ENCODE peak calls at places on chromosomes 3 and 15, in four cellular contexts. A, O, S and N are unnamed samples.

GRCh38 chr15:78979456-78980320 is 34.8 kb upstream of the CTSH start:
- DNase-seq in A (peak), O (peak), S (no peak), N (no peak)

GRCh38 chr15:48572823-48573222 is 72.7 kb downstream of the FBN1 start:
- DNase-seq in A (no peak), O (no peak), S (no peak), N (no peak)

GRCh38 chr15:98760112-98760826 is 111.9 kb downstream of the IGF1R start:
- DNase-seq in A (peak), O (peak), S (no peak), N (no peak)

GRCh38 chr3:37139567-37140052 is 34.8 kb downstream of the LRRFIP2 start:
- DNase-seq in A (no peak), O (no peak), S (no peak), N (no peak)

GRCh38 chr3:73074681-73075305 is 13.3 kb downstream of the EBLN2 start:
- DNase-seq in A (no peak), O (no peak), S (no peak), N (no peak)

GRCh38 chr3:45807133-45807532 is 10.8 kb upstream of the SLC6A20 start:
- DNase-seq in A (peak), O (no peak), S (no peak), N (no peak)

GRCh38 chr15:42210703-42211102 is 2.6 kb upstream of the VPS39 start:
- DNase-seq in A (no peak), O (peak), S (no peak), N (no peak)

GRCh38 chr3:159761377-159761776 is 227.3 kb upstream of the IL12A start:
- DNase-seq in A (peak), O (peak), S (no peak), N (no peak)

GRCh38 chr3:128402998-128403397 is 63.7 kb downstream of the DNAJB8 start:
- DNase-seq in A (no peak), O (no peak), S (no peak), N (no peak)

GRCh38 chr3:20232906-20233305 is 46.9 kb upstream of the SGO1 start:
- DNase-seq in A (no peak), O (no peak), S (no peak), N (no peak)

GRCh38 chr3:81295906-81296305 is 465.5 kb downstream of the GBE1 start:
- DNase-seq in A (no peak), O (no peak), S (no peak), N (no peak)

GRCh38 chr3:55183259-55183658 is 255.4 kb upstream of the LRTM1 start:
- DNase-seq in A (no peak), O (no peak), S (no peak), N (no peak)

GRCh38 chr3:46419816-46420215 is 12.8 kb downstream of the CCRL2 start:
- DNase-seq in A (no peak), O (no peak), S (no peak), N (no peak)

GRCh38 chr3:120039642-120040610 is 54.3 kb downstream of the GSK3B start:
- DNase-seq in A (no peak), O (no peak), S (no peak), N (no peak)

GRCh38 chr15:61915640-61916039 is 144.6 kb downstream of the VPS13C start:
- DNase-seq in A (no peak), O (no peak), S (no peak), N (no peak)

GRCh38 chr3:38084969-38085942 is 46.2 kb downstream of the DLEC1 start:
- DNase-seq in A (no peak), O (no peak), S (no peak), N (no peak)

GRCh38 chr15:89125038-89125826 is 37.0 kb downstream of the ABHD2 start:
- DNase-seq in A (no peak), O (no peak), S (no peak), N (no peak)

GRCh38 chr15:95996494-95996893 is 334.0 kb upstream of the NR2F2 start:
- DNase-seq in A (no peak), O (no peak), S (no peak), N (no peak)

GRCh38 chr3:34567266-34567665 is 768.8 kb downstream of the PDCD6IP start:
- DNase-seq in A (no peak), O (no peak), S (no peak), N (no peak)

GRCh38 chr3:185089343-185089742 is 63.5 kb downstream of the C3orf70 start:
- DNase-seq in A (no peak), O (no peak), S (no peak), N (no peak)

GRCh38 chr3:73500321-73500720 is 124.4 kb downstream of the PDZRN3 start:
- DNase-seq in A (no peak), O (no peak), S (no peak), N (no peak)

GRCh38 chr15:38843736-38844590 is 279.3 kb upstream of the RASGRP1 start:
- DNase-seq in A (no peak), O (no peak), S (no peak), N (no peak)

GRCh38 chr15:57857871-57858270 is 151.4 kb downstream of the POLR2M start:
- DNase-seq in A (no peak), O (no peak), S (no peak), N (no peak)

GRCh38 chr15:66152650-66153049 is 100.9 kb downstream of the MEGF11 start:
- DNase-seq in A (no peak), O (no peak), S (no peak), N (no peak)

GRCh38 chr3:38126121-38126892 is 10.6 kb downstream of the ACAA1 start:
- DNase-seq in A (no peak), O (no peak), S (no peak), N (peak)

GRCh38 chr3:30343861-30344260 is 262.5 kb upstream of the TGFBR2 start:
- DNase-seq in A (no peak), O (no peak), S (no peak), N (no peak)

GRCh38 chr3:195613468-195614069 is 29.8 kb upstream of the APOD start:
- DNase-seq in A (no peak), O (no peak), S (no peak), N (no peak)

GRCh38 chr3:133211449-133211848 is 173.3 kb downstream of the TMEM108 start:
- DNase-seq in A (no peak), O (peak), S (no peak), N (no peak)

GRCh38 chr3:185824051-185824466 is 783 bp downstream of the IGF2BP2 start:
- DNase-seq in A (no peak), O (peak), S (peak), N (peak)

GRCh38 chr3:169148448-169149348 is 514.8 kb downstream of the MECOM start:
- DNase-seq in A (no peak), O (no peak), S (no peak), N (no peak)

GRCh38 chr3:114484895-114485294 is 191.1 kb downstream of the TIGIT start:
- DNase-seq in A (no peak), O (no peak), S (no peak), N (no peak)

GRCh38 chr3:148708409-148708808 is 10.7 kb downstream of the AGTR1 start:
- DNase-seq in A (no peak), O (no peak), S (no peak), N (no peak)

GRCh38 chr3:179083977-179084376 is 12.4 kb upstream of the ZMAT3 start:
- DNase-seq in A (no peak), O (no peak), S (no peak), N (no peak)

GRCh38 chr3:70108072-70108471 is 108.5 kb downstream of the SAMMSON start:
- DNase-seq in A (no peak), O (peak), S (no peak), N (no peak)

DNA sequence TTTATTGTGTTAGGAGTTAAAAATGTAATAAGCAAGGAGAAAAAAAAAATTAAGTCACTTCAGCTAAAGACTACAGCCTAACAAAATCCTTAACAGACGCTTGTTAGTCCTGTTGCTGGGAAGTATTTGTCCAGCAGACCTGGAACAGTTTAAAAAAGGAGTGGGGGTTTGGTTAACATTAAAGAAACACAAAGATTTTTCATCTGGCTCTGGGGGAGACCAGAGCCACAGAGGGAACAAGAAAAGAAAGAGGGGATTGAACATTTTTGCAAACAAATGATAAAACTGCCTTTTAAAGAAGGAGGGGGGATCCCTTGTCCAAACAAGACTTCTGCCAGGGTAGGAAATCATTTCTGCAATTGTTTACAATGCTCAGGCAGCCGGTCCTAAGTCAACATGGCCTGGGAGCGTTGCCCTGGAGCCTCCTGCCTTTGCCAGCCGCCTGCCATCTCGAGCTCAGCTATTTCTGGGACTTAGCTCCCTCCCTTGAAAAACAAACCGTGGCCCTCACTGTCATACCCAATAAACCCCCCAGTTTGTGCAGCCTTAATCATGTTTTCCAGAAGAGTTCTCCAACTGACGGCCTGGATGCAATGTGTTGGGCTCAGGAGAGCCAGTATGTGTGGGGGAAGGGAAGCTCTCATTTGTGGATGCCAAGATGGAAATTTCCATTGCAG is 75.7 kb upstream of the RNU6-1 start:
- DNase-seq in A (peak), O (peak), S (no peak), N (no peak)
- TF ChIP-seq CTCF in A (no peak), O (no peak), S (no peak), N (no peak)

DNA sequence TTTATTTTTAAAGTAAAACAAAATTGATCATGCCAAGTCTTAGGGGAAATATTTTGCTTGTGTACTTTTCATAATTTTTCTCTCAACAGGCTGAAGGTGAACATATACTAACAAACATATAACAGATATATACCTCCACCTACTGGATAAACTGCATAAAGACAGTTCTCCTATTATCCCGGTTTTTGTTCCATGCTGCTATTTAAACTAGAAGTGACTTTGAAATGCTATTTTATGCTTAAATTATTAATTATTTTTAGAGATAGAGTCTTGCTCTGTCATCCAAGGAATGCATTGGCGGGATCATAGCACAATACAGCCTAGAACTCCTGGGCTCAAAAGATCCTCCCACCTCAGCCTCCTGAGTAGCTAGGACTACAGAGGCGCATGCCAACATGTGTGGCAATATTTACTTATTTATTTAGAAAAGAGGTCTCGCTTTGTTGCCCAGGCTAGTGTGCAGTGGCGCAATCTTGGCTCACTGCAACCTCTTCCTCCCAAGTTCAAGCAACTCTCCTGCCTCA is 49.8 kb downstream of the ST3GAL6 start:
- DNase-seq in A (no peak), O (peak), S (no peak), N (no peak)
- TF ChIP-seq CTCF in A (peak), O (peak), S (no peak), N (peak)

DNA sequence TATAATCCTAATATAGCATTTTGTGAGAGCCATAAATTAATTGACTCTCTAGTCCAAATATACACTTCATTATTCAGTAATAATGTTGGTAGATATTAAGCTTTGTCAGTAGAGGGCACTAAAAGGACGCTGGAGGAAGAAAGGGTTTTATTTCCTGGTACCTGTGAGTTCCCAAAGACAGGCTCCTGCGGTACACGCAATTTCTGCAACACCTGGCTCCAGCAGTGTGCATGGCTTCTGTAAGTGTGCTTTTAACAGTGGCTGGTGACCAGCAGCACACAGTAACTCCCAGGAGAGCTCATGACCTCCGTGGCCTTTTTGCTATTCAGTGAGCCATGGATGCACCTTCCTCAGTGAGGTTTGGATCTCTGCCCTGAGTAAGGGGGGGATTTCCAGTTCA is 338.3 kb upstream of the ZNF385D start:
- DNase-seq in A (no peak), O (peak), S (no peak), N (no peak)
- TF ChIP-seq CTCF in A (peak), O (peak), S (no peak), N (peak)

GRCh38 chr15:35118987-35119386 is 33.9 kb upstream of the NANOGP8 start:
- DNase-seq in A (no peak), O (no peak), S (no peak), N (no peak)
- TF ChIP-seq CTCF in A (no peak), O (no peak), S (no peak), N (no peak)

DNA sequence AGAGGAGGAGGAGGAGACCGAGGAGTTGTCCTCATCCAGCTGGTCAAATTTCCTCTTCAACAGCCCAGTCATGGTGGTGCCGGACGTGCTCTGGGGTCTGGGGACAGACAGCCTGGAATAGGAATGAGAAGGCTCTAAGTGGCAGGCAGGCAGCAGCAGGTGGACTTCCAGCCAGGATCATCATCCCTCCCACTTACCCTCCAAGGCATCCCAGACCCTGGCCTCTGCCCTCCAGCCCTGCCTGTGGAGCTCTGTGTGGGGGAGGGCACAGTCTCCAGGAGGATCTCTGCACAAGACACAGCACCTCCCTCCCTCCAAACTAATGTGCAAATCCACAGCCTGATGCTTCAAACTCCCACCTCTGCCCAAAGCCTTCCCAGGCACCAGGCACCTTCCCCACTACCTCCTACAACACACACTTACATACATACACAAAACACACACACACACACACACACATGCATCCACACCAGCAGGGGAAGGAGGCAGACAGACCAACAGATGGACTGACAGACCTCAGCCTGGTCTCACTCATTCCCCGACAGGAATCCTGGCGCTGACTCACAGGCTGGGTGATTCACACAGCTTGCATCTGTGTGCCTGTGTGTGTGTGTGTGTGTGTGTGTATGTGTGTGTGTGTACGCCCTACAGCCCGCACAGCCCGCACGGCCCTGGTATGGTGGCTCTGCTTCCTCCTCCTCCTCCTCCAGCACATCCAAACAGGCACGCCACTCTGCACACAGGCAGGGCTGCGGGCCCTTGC is 6.6 kb downstream of the CSRNP1 start:
- DNase-seq in A (peak), O (peak), S (peak), N (no peak)
- TF ChIP-seq CTCF in A (no peak), O (no peak), S (no peak), N (no peak)

DNA sequence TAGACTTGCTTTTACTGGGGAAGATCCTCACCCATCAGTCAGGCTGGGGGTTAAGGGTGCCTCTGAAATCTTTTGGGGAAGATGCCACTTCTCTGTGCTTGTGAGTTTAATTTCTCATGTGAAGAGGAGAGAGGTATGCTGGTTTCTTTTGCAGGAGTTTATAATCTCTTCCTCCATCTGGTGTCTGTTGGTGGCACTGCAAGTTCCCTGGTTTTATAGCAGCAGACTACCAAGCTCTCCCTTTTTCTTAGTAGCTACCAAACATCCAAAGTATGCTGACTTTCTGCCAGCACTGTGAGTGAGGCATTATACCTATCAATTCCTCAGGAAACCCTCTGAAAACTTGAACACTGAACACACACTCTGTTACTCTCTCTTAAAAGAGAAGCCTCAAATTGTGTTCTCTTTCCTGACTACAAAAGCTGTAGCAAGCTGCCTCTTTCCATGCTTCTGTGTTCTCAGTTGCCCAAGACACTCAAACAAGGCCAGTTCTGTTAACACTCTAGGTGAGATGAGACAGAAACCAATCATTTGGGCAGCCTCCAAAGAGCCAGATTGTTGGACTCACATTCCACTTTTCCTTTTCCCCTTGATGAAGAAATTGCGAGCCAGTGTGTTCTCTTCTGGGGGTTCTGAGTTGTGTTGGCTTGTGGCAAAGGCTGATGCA is 299.5 kb downstream of the GAP43 start:
- DNase-seq in A (no peak), O (no peak), S (no peak), N (no peak)
- TF ChIP-seq CTCF in A (peak), O (no peak), S (no peak), N (peak)

GRCh38 chr15:85693277-85693676 is 101.4 kb downstream of the KLHL25 start:
- DNase-seq in A (no peak), O (no peak), S (no peak), N (no peak)

GRCh38 chr15:85689729-85690128 is 105.0 kb downstream of the KLHL25 start:
- DNase-seq in A (no peak), O (peak), S (peak), N (no peak)

GRCh38 chr15:85690546-85691226 is 104.0 kb downstream of the KLHL25 start:
- DNase-seq in A (no peak), O (peak), S (peak), N (no peak)

GRCh38 chr15:85692873-85693272 is 101.9 kb downstream of the KLHL25 start:
- DNase-seq in A (no peak), O (peak), S (peak), N (no peak)

GRCh38 chr15:85691350-85692240 is 103.1 kb downstream of the KLHL25 start:
- DNase-seq in A (no peak), O (peak), S (peak), N (no peak)
- TF ChIP-seq CTCF in A (no peak), O (no peak), S (no peak), N (no peak)

GRCh38 chr15:31255176-31255510 is 71.5 kb upstream of the KLF13 start:
- DNase-seq in A (no peak), O (no peak), S (no peak), N (no peak)

GRCh38 chr15:31256385-31257265 is 70.0 kb upstream of the KLF13 start:
- DNase-seq in A (no peak), O (no peak), S (no peak), N (no peak)

GRCh38 chr15:31252386-31252785 is 74.2 kb upstream of the KLF13 start:
- DNase-seq in A (no peak), O (no peak), S (no peak), N (no peak)

GRCh38 chr15:31255732-31256384 is 70.8 kb upstream of the KLF13 start:
- DNase-seq in A (no peak), O (no peak), S (no peak), N (no peak)

GRCh38 chr15:31254431-31255175 is 72.0 kb upstream of the KLF13 start:
- DNase-seq in A (no peak), O (no peak), S (no peak), N (no peak)
- TF ChIP-seq CTCF in A (no peak), O (no peak), S (no peak), N (no peak)

DNA sequence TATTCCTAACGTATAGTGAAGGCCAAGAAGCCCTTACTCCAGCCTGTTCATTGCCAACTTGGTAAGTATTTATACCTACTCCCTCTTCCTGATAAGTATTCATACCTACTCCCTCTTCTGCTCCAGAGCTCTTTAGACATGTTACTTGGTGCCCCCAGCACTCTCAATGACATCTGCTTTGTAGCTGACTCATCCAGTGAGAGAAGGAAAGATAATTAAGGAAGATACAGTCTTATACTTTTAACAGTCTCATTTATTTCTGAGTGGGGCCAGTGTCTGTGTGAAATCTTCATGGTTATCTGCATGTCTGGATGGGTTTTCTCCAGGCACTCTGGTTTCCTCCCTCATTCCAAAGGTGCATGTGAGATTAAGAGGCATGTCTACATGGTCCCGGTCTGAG is 698.7 kb downstream of the FHIT start:
- DNase-seq in A (no peak), O (no peak), S (no peak), N (no peak)
- TF ChIP-seq CTCF in A (no peak), O (no peak), S (no peak), N (no peak)